ENCODE peak calls at places on chromosomes 6 and 20, in six cellular contexts. E is gastrocnemius medialis, G is body of pancreas, X is uterus, P is kidney epithelial cell, T is heart left ventricle. V is an unnamed sample.

GRCh38 chr6:28597217-28597835 is 71.6 kb downstream of the GPX5 start:
- DNase-seq in E (no peak), G (no peak), X (peak; percentile 23), P (no peak), T (no peak), V (peak; percentile 63)

GRCh38 chr6:129605962-129606361 is 104.0 kb downstream of the ARHGAP18 start:
- DNase-seq in E (no peak), G (no peak), X (no peak), P (no peak), T (no peak), V (no peak)

GRCh38 chr20:63139369-63139768 is 76.6 kb downstream of the YTHDF1 start:
- DNase-seq in E (no peak), G (no peak), X (no peak), P (no peak), T (peak; percentile 3), V (no peak)

GRCh38 chr20:48676795-48677447 is 150.9 kb downstream of the PREX1 start:
- DNase-seq in E (no peak), G (no peak), X (no peak), P (no peak), T (no peak), V (no peak)

GRCh38 chr6:14857501-14857900 is 388.4 kb upstream of the JARID2 start:
- DNase-seq in E (no peak), G (no peak), X (no peak), P (no peak), T (peak; percentile 29), V (no peak)

GRCh38 chr6:56691201-56691595 is 48.5 kb upstream of the DST start:
- DNase-seq in E (no peak), G (no peak), X (no peak), P (no peak), T (no peak), V (no peak)

GRCh38 chr6:32293695-32294094 is 69.8 kb upstream of the NOTCH4 start:
- DNase-seq in E (no peak), G (no peak), X (no peak), P (no peak), T (no peak), V (no peak)

GRCh38 chr20:36951198-36951976 is at the start of gene SAMHD1:
- DNase-seq in E (peak; percentile 97), G (peak; percentile 99), X (peak; percentile 96), P (peak; percentile 96), T (peak; percentile 98), V (peak; percentile 98)

GRCh38 chr6:141218583-141218982 is 914.1 kb upstream of the GJE1 start:
- DNase-seq in E (no peak), G (no peak), X (no peak), P (no peak), T (no peak), V (no peak)

GRCh38 chr6:125273965-125274364 is 27.8 kb downstream of the HDDC2 start:
- DNase-seq in E (peak; percentile 29), G (peak; percentile 73), X (no peak), P (peak; percentile 52), T (peak; percentile 39), V (peak; percentile 57)

GRCh38 chr6:42449917-42450313 is 1.8 kb downstream of the TRERF1 start:
- DNase-seq in E (no peak), G (no peak), X (no peak), P (no peak), T (no peak), V (no peak)

GRCh38 chr6:167056370-167056769 is 57.2 kb downstream of the CEP43 start:
- DNase-seq in E (no peak), G (no peak), X (no peak), P (peak; percentile 21), T (no peak), V (peak; percentile 32)

GRCh38 chr6:17417817-17418216 is 24.4 kb downstream of the CAP2 start:
- DNase-seq in E (no peak), G (no peak), X (no peak), P (peak; percentile 76), T (no peak), V (peak; percentile 95)

GRCh38 chr20:43040427-43040826 is 149.3 kb downstream of the PTPRT start:
- DNase-seq in E (no peak), G (peak; percentile 28), X (no peak), P (no peak), T (no peak), V (peak; percentile 0)

GRCh38 chr6:117200067-117200466 is 65.3 kb upstream of the VGLL2 start:
- DNase-seq in E (peak; percentile 45), G (no peak), X (no peak), P (no peak), T (peak; percentile 78), V (no peak)

GRCh38 chr6:117206951-117207687 is 58.2 kb upstream of the VGLL2 start:
- DNase-seq in E (no peak), G (no peak), X (no peak), P (no peak), T (peak; percentile 57), V (no peak)

GRCh38 chr6:117205876-117206275 is 59.5 kb upstream of the VGLL2 start:
- DNase-seq in E (no peak), G (no peak), X (no peak), P (no peak), T (no peak), V (no peak)

GRCh38 chr6:117206522-117206921 is 58.8 kb upstream of the VGLL2 start:
- DNase-seq in E (no peak), G (no peak), X (no peak), P (no peak), T (no peak), V (no peak)

DNA sequence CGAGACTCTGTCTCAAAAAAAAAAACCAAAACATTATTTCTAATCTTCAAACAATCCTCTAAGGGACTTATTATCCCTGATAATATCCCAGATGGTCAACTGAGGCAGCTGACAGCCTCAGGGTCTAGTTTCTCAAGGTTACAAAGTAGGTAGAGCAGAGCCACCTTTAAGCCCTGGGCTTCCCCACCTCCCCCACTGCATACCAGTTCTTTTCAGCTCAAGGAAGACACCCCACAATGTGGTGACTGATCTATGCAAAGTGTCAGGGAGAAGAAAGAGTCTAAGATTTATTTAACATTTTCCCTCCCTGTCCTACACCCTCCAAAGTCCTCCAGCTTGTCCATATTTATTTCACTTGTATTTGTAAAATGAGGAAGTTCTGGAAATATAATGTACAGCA is 60.5 kb upstream of the VGLL2 start:
- DNase-seq in E (no peak), G (no peak), X (no peak), P (no peak), T (no peak), V (no peak)
- TF ChIP-seq CTCF in E (no peak), G (no peak), X (no peak), P (no peak), T (no peak), V (no peak)

DNA sequence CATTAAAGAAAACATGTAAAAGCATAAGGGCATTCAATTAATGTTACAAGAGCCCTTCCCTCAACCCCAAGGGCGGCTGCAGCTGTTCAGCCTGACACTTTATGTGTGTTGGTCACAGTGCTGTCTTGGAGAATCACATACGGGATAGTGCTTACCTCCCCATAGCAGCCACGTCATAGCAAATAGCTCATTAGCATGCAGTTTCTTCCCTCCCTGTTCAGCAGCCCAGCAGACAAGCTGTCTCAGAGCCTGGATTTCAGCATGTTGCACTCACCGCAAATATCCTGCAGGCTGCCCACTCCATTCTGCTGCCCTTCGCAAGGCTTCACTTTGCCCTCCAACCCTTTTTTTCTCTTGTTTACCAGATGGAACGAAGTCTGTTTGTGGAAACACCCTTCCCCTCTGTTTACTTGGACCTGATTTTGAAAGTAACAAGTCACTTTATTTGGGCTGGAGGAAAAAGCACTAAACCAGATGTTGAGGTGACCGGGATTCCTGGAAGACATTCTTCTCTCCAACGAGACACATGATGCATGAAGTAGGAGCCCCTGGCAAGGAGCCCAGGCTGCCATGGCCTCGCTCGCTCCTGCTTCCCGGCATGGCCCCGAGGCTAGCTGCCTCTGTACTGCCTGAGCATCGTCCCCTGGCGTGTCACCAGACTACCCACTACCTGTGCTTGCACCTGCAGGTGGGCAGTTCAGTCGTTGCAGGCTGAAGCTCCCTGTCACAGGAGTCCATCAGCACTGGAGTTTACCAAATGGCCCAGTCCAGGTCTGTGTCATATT is 151.6 kb upstream of the GMDS start:
- DNase-seq in E (no peak), G (peak; percentile 15), X (no peak), P (peak; percentile 57), T (peak; percentile 66), V (peak; percentile 24)
- H3K4me3 ChIP-seq in E (no peak overlapping the region), G (no peak overlapping the region), X (no peak overlapping the region), P (no peak overlapping the region), T (no peak overlapping the region), V (no peak overlapping the region)

DNA sequence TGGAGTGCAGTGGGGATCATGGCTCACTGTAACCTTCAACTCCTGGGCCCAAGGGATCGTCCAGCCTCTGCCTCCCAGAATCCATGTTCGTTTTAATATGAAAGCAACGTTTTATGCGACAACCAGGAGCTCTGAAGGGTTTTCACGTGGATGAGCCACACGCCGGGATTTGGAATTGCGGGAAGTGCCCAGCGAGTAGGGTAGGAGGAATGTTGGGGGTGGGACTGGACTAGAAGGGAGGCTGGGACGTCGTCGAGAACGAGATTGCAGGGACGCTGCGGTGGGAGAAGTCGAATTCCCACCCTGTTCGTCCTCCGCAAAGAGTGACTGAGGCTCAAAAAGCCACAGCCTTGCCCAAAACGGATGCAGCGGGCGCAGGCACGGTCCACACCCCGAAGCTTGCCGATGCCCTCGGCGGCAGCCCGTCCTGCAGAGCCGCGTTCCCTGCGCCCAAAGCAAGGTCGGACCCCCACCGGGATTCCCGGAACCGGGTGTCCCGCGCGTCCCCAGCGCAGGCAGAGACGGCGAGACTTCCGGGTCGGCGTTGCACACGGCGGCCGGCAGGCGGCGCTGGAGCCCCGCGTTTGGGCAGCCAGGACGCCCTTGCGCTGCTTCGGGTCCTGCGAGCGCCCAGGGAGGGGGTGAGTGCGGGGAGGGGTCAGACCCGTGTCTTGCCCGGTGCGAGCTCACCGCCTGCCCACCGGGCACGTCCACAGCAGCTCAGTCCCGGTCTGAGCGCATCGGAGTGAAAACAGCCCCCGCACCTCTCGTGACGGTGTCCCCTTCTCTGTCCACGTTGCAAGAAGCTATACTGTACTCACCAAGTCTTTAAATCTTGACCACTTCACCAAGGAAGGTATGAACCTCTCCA is 87.8 kb downstream of the DHX35 start:
- DNase-seq in E (peak; percentile 28), G (peak; percentile 79), X (peak; percentile 54), P (no peak), T (peak; percentile 83), V (peak; percentile 73)
- TF ChIP-seq CTCF in E (peak; percentile 96), G (peak; percentile 98), X (peak; percentile 97), P (peak; percentile 71), T (peak; percentile 97), V (peak; percentile 54)

DNA sequence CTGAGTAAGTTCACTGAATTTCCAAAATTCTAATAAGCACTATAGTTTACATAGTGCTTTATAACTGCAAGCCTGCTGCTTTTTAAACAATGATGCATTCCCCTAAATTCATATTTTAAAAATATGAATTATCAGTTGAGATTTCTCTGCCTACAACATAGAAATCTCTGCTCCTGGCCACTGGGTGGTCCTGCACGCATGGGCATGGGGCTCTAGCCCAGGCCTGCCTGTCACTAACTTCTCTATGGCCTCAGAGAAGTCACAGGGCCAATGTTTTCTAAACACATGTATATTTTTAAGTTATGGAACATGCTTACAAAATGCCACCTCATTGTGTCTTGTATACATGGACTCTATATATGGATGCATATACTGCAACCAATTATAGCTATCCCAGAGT is 211.0 kb downstream of the FOXC1 start:
- DNase-seq in E (no peak), G (no peak), X (no peak), P (no peak), T (no peak), V (no peak)
- H3K4me3 ChIP-seq in E (no peak overlapping the region), G (no peak overlapping the region), X (no peak overlapping the region), P (no peak overlapping the region), T (no peak overlapping the region), V (no peak overlapping the region)

DNA sequence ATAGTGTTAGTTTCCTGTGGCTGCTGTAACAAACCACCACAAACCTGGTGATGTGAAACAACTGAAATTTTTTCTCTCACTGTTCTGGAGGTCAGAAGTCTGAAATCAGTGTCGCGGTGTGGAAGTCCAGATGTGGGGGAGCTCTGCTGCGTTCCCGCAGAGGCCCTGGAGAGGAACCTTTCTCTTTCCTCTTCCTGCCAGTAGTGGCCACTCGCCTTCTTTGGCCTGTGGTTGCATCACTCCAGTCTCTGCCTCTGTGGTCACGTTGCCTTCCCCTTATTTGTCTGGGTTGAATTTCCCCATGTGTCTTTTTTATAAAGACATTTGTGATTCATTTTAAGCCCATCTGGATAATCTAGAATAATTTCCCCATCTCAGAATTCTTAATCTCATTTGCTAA is 295.5 kb upstream of the FLRT3 start:
- DNase-seq in E (no peak), G (no peak), X (no peak), P (no peak), T (no peak), V (peak; percentile 27)
- TF ChIP-seq CTCF in E (no peak), G (no peak), X (no peak), P (no peak), T (no peak), V (no peak)

V was measured in fibroblast of pulmonary artery.